ENCODE peak calls at places on chromosomes 6 and 20, in seven cellular contexts. J is CD8-positive, alpha-beta T cell; X is BE2C; S is fibroblast of the aortic adventitia; G is psoas muscle; D is type B pancreatic cell; Q is fibroblast of pulmonary artery. Y is an unnamed sample.

GRCh38 chr20:17640146-17640874 is 41.7 kb downstream of the RRBP1 start:
- DNase-seq in X (no peak), Q (no peak), G (no peak), J (no peak), D (no peak), S (no peak), Y (no peak)

GRCh38 chr6:57130784-57131183 is 40.8 kb downstream of the ZNF451 start:
- DNase-seq in X (no peak), G (no peak), S (peak), J (no peak), Q (no peak), D (no peak), Y (no peak)

GRCh38 chr6:109373762-109374161 is 8.5 kb downstream of the CD164 start:
- DNase-seq in J (no peak), Q (no peak), X (no peak), S (no peak), G (no peak), D (no peak), Y (no peak)

GRCh38 chr20:33015700-33016580 is 8.4 kb downstream of the BPIFB2 start:
- DNase-seq in X (no peak), J (no peak), Q (no peak), D (no peak), G (no peak), S (no peak), Y (no peak)

GRCh38 chr6:111522393-111523020 is 39.5 kb upstream of the REV3L start:
- DNase-seq in D (no peak), X (no peak), Q (no peak), S (no peak), G (no peak), J (no peak), Y (no peak)

GRCh38 chr6:105276374-105276773 is 96.6 kb upstream of the POPDC3 start:
- DNase-seq in X (no peak), G (no peak), D (no peak), Q (no peak), S (no peak), J (no peak), Y (no peak)

GRCh38 chr20:60820918-60821317 is 431.1 kb upstream of the CDH4 start:
- DNase-seq in X (no peak), J (no peak), G (no peak), D (no peak), S (no peak), Q (no peak), Y (no peak)

GRCh38 chr20:63094767-63095499 is 88.2 kb upstream of the BHLHE23 start:
- DNase-seq in S (no peak), G (peak), X (peak), Q (no peak), D (peak), J (no peak), Y (no peak)

GRCh38 chr6:127402890-127403617 is 56.1 kb downstream of the KIAA0408 start:
- DNase-seq in J (no peak), S (peak), X (no peak), D (no peak), Q (no peak), G (no peak), Y (no peak)

GRCh38 chr6:132304891-132305305 is 96.4 kb downstream of the MOXD1 start:
- DNase-seq in X (no peak), J (no peak), S (no peak), Q (no peak), D (no peak), G (no peak), Y (no peak)

GRCh38 chr20:11585752-11586352 is 331.8 kb upstream of the BTBD3 start:
- DNase-seq in D (no peak), X (no peak), Q (peak), J (no peak), G (no peak), S (peak), Y (no peak)
- TF ChIP-seq CTCF in D (peak), X (no peak), Q (peak), J (no peak), G (no peak), S (peak), Y (peak)

GRCh38 chr6:71197267-71197666 is 91.3 kb upstream of the OGFRL1 start:
- DNase-seq in J (no peak), Q (no peak), S (peak), G (no peak), X (no peak), D (no peak), Y (no peak)
- TF ChIP-seq CTCF in J (no peak), Q (no peak), S (no peak), G (no peak), X (no peak), D (no peak), Y (no peak)

GRCh38 chr6:7173843-7174503 is 66.2 kb downstream of the RREB1 start:
- DNase-seq in D (no peak), Q (no peak), X (peak), S (no peak), G (no peak), J (no peak), Y (no peak)
- TF ChIP-seq CTCF in D (no peak), Q (no peak), X (no peak), S (no peak), G (no peak), J (no peak), Y (no peak)

GRCh38 chr6:30234361-30234760 is 21.2 kb upstream of the TRIM26 start:
- DNase-seq in S (peak), G (no peak), Q (peak), X (no peak), J (no peak), D (no peak), Y (no peak)

DNA sequence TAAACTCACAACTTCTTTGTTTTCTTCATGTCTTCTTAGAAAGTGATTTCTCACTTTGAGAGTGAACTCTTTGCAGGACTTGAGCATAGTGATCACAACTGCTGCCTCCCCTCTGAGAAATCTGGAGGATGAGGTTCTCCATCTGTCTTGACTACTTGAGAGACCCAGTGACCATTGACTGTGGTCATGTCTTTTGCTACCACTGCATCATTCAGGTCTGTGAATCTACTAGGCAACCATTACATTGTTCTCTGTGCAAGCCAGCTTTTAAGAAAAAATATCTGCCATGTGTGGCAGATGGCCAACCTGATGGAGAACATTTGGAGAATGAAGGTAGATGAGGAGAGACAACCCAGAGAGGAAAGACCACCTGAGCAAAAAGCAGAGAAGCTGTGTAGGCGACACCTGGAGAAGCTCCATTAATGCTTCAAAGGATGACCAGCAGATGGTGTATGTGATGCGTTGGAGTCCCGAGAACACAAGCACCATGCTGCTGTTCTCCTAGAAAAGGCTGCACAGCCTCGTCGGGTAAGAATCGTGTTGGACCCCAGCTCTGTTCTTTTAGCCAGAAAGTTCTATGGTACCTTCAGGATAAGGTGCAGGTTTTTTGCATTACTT is 25.1 kb upstream of the TRIM26 start:
- DNase-seq in Q (peak), D (no peak), G (no peak), S (peak), X (peak), J (peak), Y (no peak)
- TF ChIP-seq CTCF in Q (peak), D (peak), G (peak), S (peak), X (peak), J (peak), Y (peak)

GRCh38 chr6:68958327-68958726 is 323.2 kb downstream of the ADGRB3 start:
- DNase-seq in Q (peak), G (no peak), X (no peak), J (no peak), D (no peak), S (peak), Y (no peak)
- TF ChIP-seq CTCF in Q (peak), G (no peak), X (peak), J (no peak), D (peak), S (no peak), Y (no peak)

DNA sequence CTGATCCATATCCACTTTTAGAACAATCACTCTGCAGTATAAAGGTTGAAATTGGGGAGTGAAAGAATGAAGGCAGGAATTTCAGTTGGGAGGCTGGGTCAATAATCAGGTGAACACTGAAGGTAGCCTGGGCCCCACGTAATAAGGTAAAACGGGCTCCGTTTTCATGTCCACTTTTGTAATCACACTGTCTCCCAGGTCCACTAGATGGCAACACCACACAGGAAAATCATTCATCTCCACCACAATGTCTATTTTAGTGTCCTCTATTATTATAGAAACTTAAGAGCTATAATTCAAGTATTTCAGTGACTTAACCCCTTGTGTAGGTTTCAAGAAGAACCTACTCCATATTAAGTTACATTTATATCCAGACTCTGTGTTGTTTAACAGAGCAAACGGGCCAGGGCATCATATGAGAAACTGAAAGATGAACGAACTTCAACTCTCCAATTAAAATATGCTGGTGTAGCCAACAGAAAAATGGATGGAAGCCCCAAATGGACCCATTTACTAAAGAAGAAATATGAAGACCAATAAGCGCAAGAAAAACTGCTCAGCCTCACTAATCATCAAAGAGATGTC is 45.9 kb upstream of the MC3R start:
- DNase-seq in X (no peak), S (peak), D (no peak), J (no peak), Q (peak), G (no peak), Y (no peak)
- TF ChIP-seq CTCF in X (peak), S (peak), D (peak), J (no peak), Q (peak), G (peak), Y (no peak)

GRCh38 chr20:51679254-51679921 is 88.8 kb downstream of the ATP9A start:
- DNase-seq in G (no peak), S (no peak), Q (no peak), X (no peak), D (no peak), J (no peak), Y (no peak)

GRCh38 chr20:51680067-51680749 is 88.0 kb downstream of the ATP9A start:
- DNase-seq in G (no peak), S (no peak), J (no peak), X (no peak), D (no peak), Q (no peak), Y (no peak)

DNA sequence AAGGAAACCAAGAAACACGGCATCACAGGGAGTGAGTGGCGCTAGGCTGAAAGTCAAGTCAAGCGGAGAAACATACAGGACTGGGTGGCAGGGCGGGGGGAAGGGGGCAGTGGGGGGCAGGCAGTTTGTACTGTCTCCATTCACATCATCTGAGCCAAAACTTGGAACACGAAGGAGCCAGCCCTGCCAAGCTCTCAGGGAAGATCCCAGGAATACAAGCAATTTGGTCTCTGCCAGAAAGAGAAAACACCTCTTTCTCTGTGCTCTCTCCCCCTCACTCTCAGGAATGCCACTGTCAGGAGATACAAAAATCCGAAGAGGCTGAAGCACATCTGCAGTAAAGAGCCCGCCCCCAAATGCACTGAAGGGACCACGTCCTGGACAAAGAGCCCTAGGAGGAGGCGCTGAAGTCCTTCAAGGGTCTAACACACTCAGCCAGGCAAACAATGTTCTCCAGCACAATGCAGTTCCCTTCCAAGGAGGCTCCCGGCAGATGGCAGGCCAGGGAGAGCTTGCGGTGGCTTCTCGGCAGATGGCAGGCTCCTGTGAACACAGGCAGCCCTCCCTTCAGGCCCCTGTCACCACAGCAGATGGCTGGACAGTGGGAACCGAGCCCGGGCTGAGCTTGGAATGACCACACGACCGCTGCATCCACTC is 90.0 kb downstream of the ATP9A start:
- DNase-seq in S (no peak), G (peak), X (peak), J (no peak), D (no peak), Q (peak), Y (peak)
- TF ChIP-seq CTCF in S (no peak), G (no peak), X (peak), J (no peak), D (peak), Q (peak), Y (peak)

GRCh38 chr6:117404548-117404947 is 21.2 kb downstream of the ROS1 start:
- DNase-seq in S (no peak), Q (no peak), G (no peak), D (no peak), X (no peak), J (no peak), Y (no peak)
- TF ChIP-seq CTCF in S (no peak), Q (no peak), G (no peak), D (peak), X (no peak), J (no peak), Y (no peak)

Y was measured in progenitor cell of endocrine pancreas.